ENCODE peak calls at places on chromosomes 3 and 15, in four cellular contexts. X is SK-N-SH, D is HepG2, J is K562. Q is an unnamed sample.

GRCh38 chr15:60590935-60591490 is 112.1 kb upstream of the ICE2 start:
- DNase-seq in X (peak), D (peak), J (no peak), Q (peak)

GRCh38 chr3:194852836-194853508 is 167.3 kb downstream of the FAM43A start:
- DNase-seq in X (no peak), D (no peak), J (no peak), Q (no peak)

GRCh38 chr3:58178528-58179234 is 32.1 kb downstream of the DNASE1L3 start:
- DNase-seq in X (no peak), D (no peak), J (no peak), Q (no peak)

GRCh38 chr3:53846134-53846850 is at the start of the genes CHDH and IL17RB:
- DNase-seq in X (peak), D (peak), J (peak), Q (no peak)

GRCh38 chr3:170180107-170180951 is 1.2 kb downstream of the PHC3 start:
- DNase-seq in X (no peak), D (no peak), J (no peak), Q (peak)

GRCh38 chr3:127815641-127816605 is 6.4 kb downstream of the MGLL start:
- DNase-seq in X (no peak), D (no peak), J (no peak), Q (no peak)

GRCh38 chr3:56751056-56751455 is 50.7 kb downstream of the ARHGEF3 start:
- DNase-seq in X (no peak), D (no peak), J (no peak), Q (no peak)

GRCh38 chr15:74500401-74500800 is 39.4 kb upstream of the UBL7 start:
- DNase-seq in X (no peak), D (no peak), J (peak), Q (no peak)

GRCh38 chr15:71471347-71471746 is 339.0 kb upstream of the NR2E3 start:
- DNase-seq in X (no peak), D (no peak), J (no peak), Q (peak)

GRCh38 chr3:197749315-197749600 is 425 bp upstream of the FYTTD1 start:
- DNase-seq in X (peak), D (no peak), J (peak), Q (peak)

GRCh38 chr15:50260969-50261496 is 4.5 kb downstream of the HDC start:
- DNase-seq in X (peak), D (peak), J (peak), Q (no peak)

GRCh38 chr3:42530073-42530472 is 27.6 kb downstream of the VIPR1 start:
- DNase-seq in X (no peak), D (no peak), J (no peak), Q (no peak)

GRCh38 chr3:11510001-11510760 is 133.5 kb downstream of the VGLL4 start:
- DNase-seq in X (peak), D (no peak), J (no peak), Q (no peak)

GRCh38 chr15:53758412-53758811 is 1.1 kb downstream of the WDR72 start:
- DNase-seq in X (no peak), D (no peak), J (no peak), Q (no peak)

GRCh38 chr3:48423883-48424695 is 5.8 kb downstream of the PLXNB1 start:
- DNase-seq in X (peak), D (no peak), J (no peak), Q (no peak)

GRCh38 chr3:174907027-174907426 is 47.9 kb downstream of the NAALADL2 start:
- DNase-seq in X (no peak), D (no peak), J (no peak), Q (peak)
- TF ChIP-seq MXI1 in X (no peak), D (no peak), J (no peak), Q (no peak)

GRCh38 chr3:123120546-123120945 is 53.7 kb downstream of the PDIA5 start:
- DNase-seq in X (peak), D (no peak), J (no peak), Q (no peak)

GRCh38 chr3:123122525-123123315 is 55.9 kb downstream of the PDIA5 start:
- DNase-seq in X (no peak), D (peak), J (no peak), Q (peak)

GRCh38 chr3:123119388-123119787 is 52.6 kb downstream of the PDIA5 start:
- DNase-seq in X (no peak), D (no peak), J (no peak), Q (no peak)

GRCh38 chr3:123116116-123116515 is 49.3 kb downstream of the PDIA5 start:
- DNase-seq in X (no peak), D (no peak), J (no peak), Q (no peak)

GRCh38 chr3:123119802-123120201 is 53.0 kb downstream of the PDIA5 start:
- DNase-seq in X (no peak), D (no peak), J (no peak), Q (no peak)
- TF ChIP-seq MXI1 in X (no peak), D (no peak), J (no peak), Q (no peak)

GRCh38 chr3:108132727-108133373 is 42.0 kb upstream of the CD47 start:
- DNase-seq in X (no peak), D (no peak), J (no peak), Q (peak)

GRCh38 chr3:108131795-108132134 is 40.9 kb upstream of the CD47 start:
- DNase-seq in X (no peak), D (no peak), J (no peak), Q (no peak)

GRCh38 chr3:108131105-108131794 is 40.4 kb upstream of the CD47 start:
- DNase-seq in X (no peak), D (no peak), J (no peak), Q (peak)

GRCh38 chr3:108134555-108134880 is 43.7 kb upstream of the CD47 start:
- DNase-seq in X (no peak), D (no peak), J (no peak), Q (no peak)

GRCh38 chr3:108133858-108134554 is 43.2 kb upstream of the CD47 start:
- DNase-seq in X (no peak), D (no peak), J (no peak), Q (no peak)
- TF ChIP-seq MXI1 in X (no peak), D (no peak), J (no peak), Q (no peak)

DNA sequence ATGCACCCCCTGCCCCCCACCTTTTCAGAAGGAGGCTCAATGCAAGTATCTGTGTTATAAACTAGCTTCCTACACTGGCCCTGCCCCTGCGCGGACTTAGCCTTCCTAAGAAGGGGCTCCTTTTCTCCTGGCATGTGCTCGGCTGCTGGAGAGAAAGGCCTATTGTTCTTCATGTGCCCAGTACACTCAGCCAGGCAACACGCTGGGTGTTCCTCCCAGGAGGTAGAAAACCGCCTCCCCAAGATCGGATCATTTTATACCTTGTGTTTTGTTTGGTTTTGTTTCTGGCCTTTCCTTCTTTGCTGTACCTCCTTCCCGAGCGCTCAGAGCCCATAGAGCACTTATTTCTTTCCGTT is 30.2 kb downstream of the CCNL1 start:
- DNase-seq in X (no peak), D (no peak), J (no peak), Q (no peak)
- TF ChIP-seq MXI1 in X (no peak), D (no peak), J (no peak), Q (no peak)

GRCh38 chr15:47442366-47442765 is 274.9 kb upstream of the SEMA6D start:
- DNase-seq in X (no peak), D (no peak), J (no peak), Q (peak)
- TF ChIP-seq MXI1 in X (no peak), D (no peak), J (no peak), Q (no peak)

DNA sequence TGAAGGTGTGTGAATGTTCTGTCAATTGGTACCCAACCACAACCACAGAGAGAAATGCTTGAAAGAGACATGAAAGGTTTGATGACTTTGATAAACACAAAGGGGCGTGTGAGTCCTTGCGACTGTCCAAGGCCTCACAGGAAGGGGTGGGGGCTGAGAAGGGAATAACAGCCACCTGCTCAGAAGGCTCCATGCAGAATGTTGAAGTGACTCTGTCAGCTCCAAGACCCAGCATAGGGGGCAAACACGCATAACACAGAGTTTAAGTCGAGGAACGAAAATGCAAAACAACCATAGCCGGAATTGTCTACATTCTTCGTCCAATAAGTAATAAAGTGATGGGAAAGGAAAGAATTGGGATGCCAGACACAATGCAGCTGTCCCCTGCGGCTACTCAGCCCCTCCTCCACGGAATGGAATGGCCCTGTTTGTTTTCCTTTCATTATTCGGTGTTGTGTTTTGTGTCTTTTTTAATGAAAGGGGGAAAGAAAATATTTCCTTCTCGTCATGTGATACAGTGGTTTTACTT is 19.9 kb downstream of the TMEM212 start:
- DNase-seq in X (no peak), D (peak), J (no peak), Q (peak)
- TF ChIP-seq MXI1 in X (no peak), D (no peak), J (no peak), Q (no peak)

DNA sequence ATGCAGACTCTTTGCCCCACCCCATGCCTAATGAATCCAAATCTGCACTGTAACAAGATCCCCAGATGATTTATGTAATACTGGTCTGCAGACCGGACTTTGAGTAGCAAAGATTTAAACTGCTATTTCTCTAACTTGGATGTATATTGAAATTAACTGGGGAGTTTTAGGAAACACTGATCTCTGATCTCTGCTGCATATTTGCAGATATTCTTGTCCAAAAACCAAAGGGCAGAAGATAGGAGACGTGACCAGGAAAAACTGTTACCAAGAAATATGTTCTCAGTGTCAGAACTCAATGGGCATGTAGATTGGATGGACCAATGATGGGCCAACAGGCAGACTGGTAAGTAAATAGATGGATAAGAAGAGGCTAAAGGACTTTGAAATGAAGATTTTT is 64.6 kb upstream of the TP63 start:
- DNase-seq in X (no peak), D (no peak), J (no peak), Q (no peak)
- TF ChIP-seq MXI1 in X (no peak), D (no peak), J (no peak), Q (no peak)

DNA sequence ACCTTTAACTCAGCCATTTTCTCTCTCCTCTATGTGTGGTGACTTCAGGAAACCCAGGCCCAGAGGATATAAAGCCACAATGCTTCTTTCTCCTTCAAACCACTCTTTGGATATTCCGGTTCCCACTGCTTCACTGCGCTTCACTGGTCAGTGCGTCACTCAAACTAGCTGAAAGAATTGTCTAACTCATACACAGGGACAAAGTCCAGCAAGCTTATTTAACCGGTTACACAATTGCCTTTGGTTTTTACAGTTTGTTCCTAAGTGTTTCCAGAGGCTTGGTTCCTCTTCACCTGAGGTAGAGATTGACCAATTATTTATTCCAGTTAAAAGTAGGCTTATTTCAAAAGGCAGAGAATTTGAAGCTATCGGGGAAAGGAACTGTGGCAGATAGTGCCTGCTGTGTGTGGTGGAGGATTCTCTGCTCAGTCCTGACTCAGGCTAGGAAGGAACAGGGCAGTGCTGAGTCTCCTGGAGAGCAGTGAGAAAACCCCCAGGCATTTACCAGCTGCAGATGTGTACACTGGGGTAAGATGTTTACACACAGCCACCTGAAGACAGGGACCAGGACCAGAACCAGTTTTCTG is at the start of gene HGD:
- DNase-seq in X (no peak), D (peak), J (no peak), Q (peak)
- TF ChIP-seq MXI1 in X (no peak), D (peak), J (no peak), Q (no peak)

GRCh38 chr15:35560895-35561294 is 14.9 kb upstream of the DPH6 start:
- DNase-seq in X (no peak), D (no peak), J (no peak), Q (no peak)
- TF ChIP-seq MXI1 in X (no peak), D (no peak), J (no peak), Q (no peak)

GRCh38 chr3:141945726-141946125 is 69.3 kb downstream of the ATP1B3 start:
- DNase-seq in X (no peak), D (no peak), J (no peak), Q (no peak)
- TF ChIP-seq MXI1 in X (no peak), D (no peak), J (no peak), Q (no peak)